ENCODE peak calls at places on chromosome 3, in six cellular contexts. One of them, this sample, is unnamed. For H3K4me1, the result is how much of the 10 kb centered on the place peaks cover.

GRCh38 chr3:152556731-152557254 is 278.1 kb upstream of the P2RY1 start:
- DNase-seq in spleen: no peak
- DNase-seq in tibial nerve: peak
- DNase-seq in IMR-90: peak
- DNase-seq in uterus: no peak
- DNase-seq in heart left ventricle: peak
- DNase-seq in this sample: no peak

GRCh38 chr3:106691476-106691875 is 685.8 kb upstream of the CCDC54 start:
- DNase-seq in uterus: no peak
- DNase-seq in IMR-90: no peak
- DNase-seq in spleen: no peak
- DNase-seq in heart left ventricle: no peak
- DNase-seq in tibial nerve: no peak
- DNase-seq in this sample: no peak

GRCh38 chr3:74592359-74592758 is 22.1 kb downstream of the CNTN3 start:
- DNase-seq in IMR-90: peak
- DNase-seq in uterus: no peak
- DNase-seq in heart left ventricle: no peak
- DNase-seq in spleen: no peak
- DNase-seq in tibial nerve: no peak
- DNase-seq in this sample: no peak

GRCh38 chr3:178291971-178292370 is 244.3 kb upstream of the KCNMB2 start:
- DNase-seq in uterus: no peak
- DNase-seq in heart left ventricle: no peak
- DNase-seq in spleen: no peak
- DNase-seq in tibial nerve: no peak
- DNase-seq in IMR-90: no peak
- DNase-seq in this sample: no peak

GRCh38 chr3:193499152-193499551 is 55.5 kb downstream of the ATP13A4 start:
- DNase-seq in spleen: no peak
- DNase-seq in heart left ventricle: no peak
- DNase-seq in IMR-90: no peak
- DNase-seq in uterus: no peak
- DNase-seq in tibial nerve: no peak
- DNase-seq in this sample: no peak

GRCh38 chr3:119731545-119732343 is 28.9 kb downstream of the CFAP91 start:
- DNase-seq in IMR-90: peak
- DNase-seq in spleen: no peak
- DNase-seq in tibial nerve: no peak
- DNase-seq in heart left ventricle: no peak
- DNase-seq in uterus: no peak
- DNase-seq in this sample: no peak

GRCh38 chr3:8505621-8506020 is 4.0 kb downstream of the LMCD1 start:
- DNase-seq in spleen: no peak
- DNase-seq in IMR-90: no peak
- DNase-seq in tibial nerve: no peak
- DNase-seq in uterus: peak
- DNase-seq in heart left ventricle: no peak
- DNase-seq in this sample: no peak

GRCh38 chr3:153287017-153287416 is 125.0 kb downstream of the RAP2B start:
- DNase-seq in heart left ventricle: no peak
- DNase-seq in uterus: no peak
- DNase-seq in tibial nerve: no peak
- DNase-seq in spleen: no peak
- DNase-seq in IMR-90: no peak
- DNase-seq in this sample: no peak

GRCh38 chr3:41176554-41176953 is 22.8 kb upstream of the CTNNB1 start:
- DNase-seq in tibial nerve: no peak
- DNase-seq in uterus: no peak
- DNase-seq in spleen: no peak
- DNase-seq in heart left ventricle: no peak
- DNase-seq in IMR-90: no peak
- DNase-seq in this sample: no peak

GRCh38 chr3:11930084-11930483 is 74.1 kb upstream of the SYN2 start:
- DNase-seq in IMR-90: no peak
- DNase-seq in spleen: no peak
- DNase-seq in heart left ventricle: no peak
- DNase-seq in uterus: no peak
- DNase-seq in tibial nerve: no peak
- DNase-seq in this sample: no peak

GRCh38 chr3:78112266-78112665 is 1072.4 kb downstream of the ROBO2 start:
- DNase-seq in spleen: no peak
- DNase-seq in heart left ventricle: no peak
- DNase-seq in uterus: no peak
- DNase-seq in tibial nerve: no peak
- DNase-seq in IMR-90: peak
- DNase-seq in this sample: no peak

GRCh38 chr3:182606905-182607504 is 186.3 kb upstream of the ATP11B start:
- DNase-seq in heart left ventricle: no peak
- DNase-seq in IMR-90: no peak
- DNase-seq in uterus: no peak
- DNase-seq in spleen: no peak
- DNase-seq in tibial nerve: no peak
- DNase-seq in this sample: no peak

GRCh38 chr3:26068890-26069289 is 279.0 kb downstream of the OXSM start:
- DNase-seq in heart left ventricle: peak
- DNase-seq in IMR-90: no peak
- DNase-seq in tibial nerve: no peak
- DNase-seq in uterus: no peak
- DNase-seq in spleen: no peak
- DNase-seq in this sample: no peak

GRCh38 chr3:190519886-190520285 is 6.0 kb downstream of the IL1RAP start:
- DNase-seq in IMR-90: no peak
- DNase-seq in tibial nerve: no peak
- DNase-seq in spleen: no peak
- DNase-seq in heart left ventricle: no peak
- DNase-seq in uterus: no peak
- DNase-seq in this sample: no peak

GRCh38 chr3:146637871-146638270 is 32.7 kb upstream of the PLSCR5 start:
- DNase-seq in tibial nerve: no peak
- DNase-seq in IMR-90: no peak
- DNase-seq in spleen: no peak
- DNase-seq in heart left ventricle: no peak
- DNase-seq in uterus: no peak
- DNase-seq in this sample: no peak

GRCh38 chr3:127684871-127685707 is 12.3 kb downstream of the ABTB1 start:
- DNase-seq in spleen: peak
- DNase-seq in tibial nerve: no peak
- DNase-seq in uterus: peak
- DNase-seq in IMR-90: no peak
- DNase-seq in heart left ventricle: peak
- DNase-seq in this sample: no peak

GRCh38 chr3:76034652-76035051 is 249.3 kb upstream of the ZNF717 start:
- DNase-seq in tibial nerve: no peak
- DNase-seq in heart left ventricle: no peak
- DNase-seq in IMR-90: no peak
- DNase-seq in spleen: no peak
- DNase-seq in uterus: no peak
- DNase-seq in this sample: no peak

GRCh38 chr3:195889843-195890407 is 18.4 kb downstream of the TNK2 start:
- DNase-seq in spleen: no peak
- DNase-seq in uterus: no peak
- DNase-seq in IMR-90: no peak
- DNase-seq in tibial nerve: no peak
- DNase-seq in heart left ventricle: no peak
- DNase-seq in this sample: no peak

GRCh38 chr3:32856355-32856889 is 38.6 kb downstream of the TRIM71 start:
- DNase-seq in tibial nerve: no peak
- DNase-seq in IMR-90: no peak
- DNase-seq in spleen: no peak
- DNase-seq in uterus: no peak
- DNase-seq in heart left ventricle: no peak
- DNase-seq in this sample: no peak

GRCh38 chr3:142315083-142315482 is 89.7 kb upstream of the GK5 start:
- DNase-seq in heart left ventricle: no peak
- DNase-seq in uterus: no peak
- DNase-seq in tibial nerve: no peak
- DNase-seq in IMR-90: peak
- DNase-seq in spleen: no peak
- DNase-seq in this sample: no peak

GRCh38 chr3:81249540-81250029 is 511.9 kb downstream of the GBE1 start:
- DNase-seq in uterus: no peak
- DNase-seq in spleen: no peak
- DNase-seq in tibial nerve: no peak
- DNase-seq in heart left ventricle: no peak
- DNase-seq in IMR-90: peak
- DNase-seq in this sample: no peak

GRCh38 chr3:187531831-187532230 is 138.4 kb downstream of the SST start:
- DNase-seq in spleen: no peak
- DNase-seq in tibial nerve: no peak
- DNase-seq in heart left ventricle: no peak
- DNase-seq in uterus: no peak
- DNase-seq in IMR-90: no peak
- DNase-seq in this sample: no peak

GRCh38 chr3:194369522-194370279 is at the start of gene LRRC15:
- DNase-seq in IMR-90: peak
- DNase-seq in heart left ventricle: no peak
- DNase-seq in tibial nerve: no peak
- DNase-seq in spleen: no peak
- DNase-seq in uterus: no peak
- DNase-seq in this sample: no peak

GRCh38 chr3:132124096-132124495 is 89.3 kb upstream of the CPNE4 start:
- DNase-seq in heart left ventricle: no peak
- DNase-seq in spleen: no peak
- DNase-seq in uterus: no peak
- DNase-seq in IMR-90: no peak
- DNase-seq in tibial nerve: no peak
- DNase-seq in this sample: no peak

GRCh38 chr3:102141096-102141912 is 292.0 kb downstream of the NFKBIZ start:
- DNase-seq in spleen: no peak
- DNase-seq in heart left ventricle: no peak
- DNase-seq in uterus: no peak
- DNase-seq in IMR-90: peak
- DNase-seq in tibial nerve: no peak
- DNase-seq in this sample: no peak

GRCh38 chr3:155553800-155554199 is 191.1 kb downstream of the PLCH1 start:
- DNase-seq in uterus: no peak
- DNase-seq in heart left ventricle: no peak
- DNase-seq in IMR-90: no peak
- DNase-seq in spleen: no peak
- DNase-seq in tibial nerve: no peak
- DNase-seq in this sample: no peak

GRCh38 chr3:143226678-143227291 is 107.2 kb downstream of the CHST2 start:
- DNase-seq in spleen: no peak
- DNase-seq in uterus: no peak
- DNase-seq in tibial nerve: no peak
- DNase-seq in heart left ventricle: no peak
- DNase-seq in IMR-90: no peak
- DNase-seq in this sample: no peak

GRCh38 chr3:161914703-161915102 is 418.1 kb downstream of the OTOL1 start:
- DNase-seq in heart left ventricle: peak
- DNase-seq in IMR-90: peak
- DNase-seq in tibial nerve: peak
- DNase-seq in uterus: peak
- DNase-seq in spleen: no peak
- DNase-seq in this sample: no peak

GRCh38 chr3:197256836-197257444 is 41.5 kb downstream of the DLG1 start:
- DNase-seq in heart left ventricle: no peak
- DNase-seq in uterus: peak
- DNase-seq in tibial nerve: peak
- DNase-seq in spleen: no peak
- DNase-seq in IMR-90: peak
- DNase-seq in this sample: no peak

GRCh38 chr3:178083906-178084823 is 452.1 kb upstream of the KCNMB2 start:
- DNase-seq in heart left ventricle: no peak
- DNase-seq in tibial nerve: no peak
- DNase-seq in IMR-90: no peak
- DNase-seq in uterus: no peak
- DNase-seq in spleen: no peak
- DNase-seq in this sample: no peak

GRCh38 chr3:127673191-127674098 is 693 bp downstream of the ABTB1 start:
- DNase-seq in heart left ventricle: peak
- DNase-seq in spleen: peak
- DNase-seq in uterus: peak
- DNase-seq in tibial nerve: no peak
- DNase-seq in IMR-90: peak
- DNase-seq in this sample: no peak

GRCh38 chr3:114496874-114497273 is 203.0 kb downstream of the TIGIT start:
- DNase-seq in IMR-90: peak
- DNase-seq in heart left ventricle: no peak
- DNase-seq in uterus: no peak
- DNase-seq in spleen: no peak
- DNase-seq in tibial nerve: no peak
- DNase-seq in this sample: no peak

GRCh38 chr3:172804323-172804722 is 53.8 kb downstream of the ECT2 start:
- DNase-seq in tibial nerve: no peak
- DNase-seq in IMR-90: no peak
- DNase-seq in spleen: no peak
- DNase-seq in uterus: no peak
- DNase-seq in heart left ventricle: no peak
- DNase-seq in this sample: no peak

GRCh38 chr3:129162729-129163579 is 2.1 kb upstream of the ISY1 start:
- DNase-seq in uterus: no peak
- DNase-seq in IMR-90: no peak
- DNase-seq in tibial nerve: no peak
- DNase-seq in heart left ventricle: no peak
- DNase-seq in spleen: no peak
- DNase-seq in this sample: no peak
- TF ChIP-seq CTCF in uterus: no peak
- TF ChIP-seq CTCF in IMR-90: peak
- TF ChIP-seq CTCF in tibial nerve: no peak
- TF ChIP-seq CTCF in heart left ventricle: no peak
- TF ChIP-seq CTCF in spleen: no peak
- TF ChIP-seq CTCF in this sample: no peak

GRCh38 chr3:170908235-170909116 is at the start of gene EIF5A2:
- DNase-seq in tibial nerve: peak
- DNase-seq in uterus: peak
- DNase-seq in heart left ventricle: peak
- DNase-seq in IMR-90: peak
- DNase-seq in spleen: peak
- DNase-seq in this sample: peak
- TF ChIP-seq POLR2A in tibial nerve: peak
- TF ChIP-seq POLR2A in uterus: peak
- TF ChIP-seq POLR2A in heart left ventricle: no peak
- TF ChIP-seq POLR2A in IMR-90: peak
- TF ChIP-seq POLR2A in spleen: no peak
- TF ChIP-seq POLR2A in this sample: no peak

DNA sequence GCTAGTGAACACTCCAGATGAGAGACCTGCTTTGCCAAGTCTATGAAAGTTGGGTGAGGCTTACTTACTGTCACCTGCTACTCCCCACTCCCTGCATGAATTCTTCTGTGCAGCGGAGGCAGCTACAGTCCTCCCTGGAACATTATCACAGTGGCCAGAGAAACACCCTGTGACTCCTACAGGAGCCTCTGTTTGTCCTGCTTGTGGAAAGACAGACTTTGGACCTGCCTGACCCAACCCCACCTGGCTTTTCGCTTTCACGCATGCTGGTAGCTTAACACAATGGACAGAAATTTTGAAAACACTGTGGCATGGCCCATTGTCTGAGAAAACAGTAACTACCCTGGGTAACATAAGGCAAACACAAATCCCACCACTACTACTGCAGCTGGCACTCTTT is 1565.5 kb upstream of the CADM2 start:
- DNase-seq in heart left ventricle: no peak
- DNase-seq in uterus: no peak
- DNase-seq in IMR-90: no peak
- DNase-seq in tibial nerve: no peak
- DNase-seq in spleen: no peak
- DNase-seq in this sample: no peak
- H3K4me1 ChIP-seq in heart left ventricle: under half
- H3K4me1 ChIP-seq in uterus: under half
- H3K4me1 ChIP-seq in IMR-90: under half
- H3K4me1 ChIP-seq in tibial nerve: under half
- H3K4me1 ChIP-seq in spleen: under half
- H3K4me1 ChIP-seq in this sample: under half

GRCh38 chr3:53074366-53074696 is 28.5 kb upstream of the SFMBT1 start:
- DNase-seq in tibial nerve: no peak
- DNase-seq in uterus: peak
- DNase-seq in IMR-90: no peak
- DNase-seq in spleen: peak
- DNase-seq in heart left ventricle: no peak
- DNase-seq in this sample: no peak
- TF ChIP-seq CTCF in tibial nerve: no peak
- TF ChIP-seq CTCF in uterus: no peak
- TF ChIP-seq CTCF in IMR-90: no peak
- TF ChIP-seq CTCF in spleen: no peak
- TF ChIP-seq CTCF in heart left ventricle: no peak
- TF ChIP-seq CTCF in this sample: no peak